ENCODE peak calls at places on chromosomes 7 and 10, in nine cellular contexts. One of them, this sample, is unnamed.

GRCh38 chr7:19665399-19666008 is 43.3 kb downstream of the POLR1F start:
- DNase-seq in NCI-H82: peak
- DNase-seq in GM12891: no peak
- DNase-seq in HuH-7.5: peak
- DNase-seq in SK-N-SH: peak
- DNase-seq in endothelial cell: no peak
- DNase-seq in AG08396: peak
- DNase-seq in T-helper 22 cell: no peak
- DNase-seq in D721Med: no peak
- DNase-seq in this sample: peak

GRCh38 chr10:86312701-86313270 is 53.8 kb downstream of the GRID1 start:
- DNase-seq in NCI-H82: peak
- DNase-seq in GM12891: no peak
- DNase-seq in HuH-7.5: no peak
- DNase-seq in SK-N-SH: no peak
- DNase-seq in endothelial cell: no peak
- DNase-seq in AG08396: no peak
- DNase-seq in T-helper 22 cell: no peak
- DNase-seq in D721Med: no peak
- DNase-seq in this sample: no peak

GRCh38 chr10:97805960-97806359 is 34.2 kb upstream of the SFRP5 start:
- DNase-seq in NCI-H82: no peak
- DNase-seq in GM12891: no peak
- DNase-seq in HuH-7.5: no peak
- DNase-seq in SK-N-SH: no peak
- DNase-seq in endothelial cell: no peak
- DNase-seq in AG08396: no peak
- DNase-seq in T-helper 22 cell: no peak
- DNase-seq in D721Med: no peak
- DNase-seq in this sample: no peak

GRCh38 chr7:158468225-158468624 is 119.4 kb downstream of the PTPRN2 start:
- DNase-seq in NCI-H82: no peak
- DNase-seq in GM12891: no peak
- DNase-seq in HuH-7.5: no peak
- DNase-seq in SK-N-SH: no peak
- DNase-seq in endothelial cell: no peak
- DNase-seq in AG08396: no peak
- DNase-seq in T-helper 22 cell: no peak
- DNase-seq in D721Med: no peak
- DNase-seq in this sample: no peak

GRCh38 chr10:12589271-12589670 is 239.9 kb downstream of the CAMK1D start:
- DNase-seq in NCI-H82: no peak
- DNase-seq in GM12891: no peak
- DNase-seq in HuH-7.5: no peak
- DNase-seq in SK-N-SH: no peak
- DNase-seq in endothelial cell: no peak
- DNase-seq in AG08396: no peak
- DNase-seq in T-helper 22 cell: no peak
- DNase-seq in D721Med: no peak
- DNase-seq in this sample: no peak

GRCh38 chr10:93406367-93407145 is 75.6 kb downstream of the MYOF start:
- DNase-seq in NCI-H82: no peak
- DNase-seq in GM12891: no peak
- DNase-seq in HuH-7.5: no peak
- DNase-seq in SK-N-SH: no peak
- DNase-seq in endothelial cell: no peak
- DNase-seq in AG08396: peak
- DNase-seq in T-helper 22 cell: no peak
- DNase-seq in D721Med: no peak
- DNase-seq in this sample: no peak

GRCh38 chr10:94500063-94500462 is 45.5 kb upstream of the HELLS start:
- DNase-seq in NCI-H82: peak
- DNase-seq in GM12891: no peak
- DNase-seq in HuH-7.5: no peak
- DNase-seq in SK-N-SH: peak
- DNase-seq in endothelial cell: no peak
- DNase-seq in AG08396: no peak
- DNase-seq in T-helper 22 cell: no peak
- DNase-seq in D721Med: no peak
- DNase-seq in this sample: no peak

GRCh38 chr7:74032191-74032490 is 4.2 kb downstream of the ELN start:
- DNase-seq in NCI-H82: no peak
- DNase-seq in GM12891: no peak
- DNase-seq in HuH-7.5: no peak
- DNase-seq in SK-N-SH: no peak
- DNase-seq in endothelial cell: no peak
- DNase-seq in AG08396: peak
- DNase-seq in T-helper 22 cell: no peak
- DNase-seq in D721Med: no peak
- DNase-seq in this sample: no peak

GRCh38 chr7:134315679-134316538 is 821 bp downstream of the SLC35B4 start:
- DNase-seq in NCI-H82: peak
- DNase-seq in GM12891: no peak
- DNase-seq in HuH-7.5: no peak
- DNase-seq in SK-N-SH: peak
- DNase-seq in endothelial cell: no peak
- DNase-seq in AG08396: no peak
- DNase-seq in T-helper 22 cell: no peak
- DNase-seq in D721Med: no peak
- DNase-seq in this sample: peak

GRCh38 chr7:98728555-98728954 is 111.5 kb downstream of the NPTX2 start:
- DNase-seq in NCI-H82: no peak
- DNase-seq in GM12891: no peak
- DNase-seq in HuH-7.5: no peak
- DNase-seq in SK-N-SH: no peak
- DNase-seq in endothelial cell: no peak
- DNase-seq in AG08396: no peak
- DNase-seq in T-helper 22 cell: no peak
- DNase-seq in D721Med: no peak
- DNase-seq in this sample: no peak

GRCh38 chr7:28068811-28069216 is 111.8 kb downstream of the JAZF1 start:
- DNase-seq in NCI-H82: peak
- DNase-seq in GM12891: no peak
- DNase-seq in HuH-7.5: no peak
- DNase-seq in SK-N-SH: no peak
- DNase-seq in endothelial cell: no peak
- DNase-seq in AG08396: no peak
- DNase-seq in T-helper 22 cell: no peak
- DNase-seq in D721Med: no peak
- DNase-seq in this sample: peak

GRCh38 chr10:59706851-59707797 is 2.5 kb downstream of the SLC16A9 start:
- DNase-seq in NCI-H82: no peak
- DNase-seq in GM12891: no peak
- DNase-seq in HuH-7.5: no peak
- DNase-seq in SK-N-SH: no peak
- DNase-seq in endothelial cell: no peak
- DNase-seq in AG08396: no peak
- DNase-seq in T-helper 22 cell: no peak
- DNase-seq in D721Med: no peak
- DNase-seq in this sample: no peak

GRCh38 chr7:27130540-27131389 is at the start of gene HOXA4:
- DNase-seq in NCI-H82: peak
- DNase-seq in GM12891: no peak
- DNase-seq in HuH-7.5: peak
- DNase-seq in SK-N-SH: peak
- DNase-seq in endothelial cell: peak
- DNase-seq in AG08396: peak
- DNase-seq in T-helper 22 cell: peak
- DNase-seq in D721Med: no peak
- DNase-seq in this sample: peak

GRCh38 chr10:72746606-72747357 is 54.8 kb downstream of the MCU start:
- DNase-seq in NCI-H82: no peak
- DNase-seq in GM12891: no peak
- DNase-seq in HuH-7.5: no peak
- DNase-seq in SK-N-SH: no peak
- DNase-seq in endothelial cell: no peak
- DNase-seq in AG08396: no peak
- DNase-seq in T-helper 22 cell: no peak
- DNase-seq in D721Med: no peak
- DNase-seq in this sample: peak

GRCh38 chr7:67653856-67654442 is 657.3 kb downstream of the TYW1 start:
- DNase-seq in NCI-H82: peak
- DNase-seq in GM12891: no peak
- DNase-seq in HuH-7.5: no peak
- DNase-seq in SK-N-SH: no peak
- DNase-seq in endothelial cell: no peak
- DNase-seq in AG08396: no peak
- DNase-seq in T-helper 22 cell: no peak
- DNase-seq in D721Med: no peak
- DNase-seq in this sample: no peak

GRCh38 chr7:18037609-18038008 is 10.0 kb upstream of the PRPS1L1 start:
- DNase-seq in NCI-H82: no peak
- DNase-seq in GM12891: no peak
- DNase-seq in HuH-7.5: no peak
- DNase-seq in SK-N-SH: no peak
- DNase-seq in endothelial cell: no peak
- DNase-seq in AG08396: no peak
- DNase-seq in T-helper 22 cell: no peak
- DNase-seq in D721Med: no peak
- DNase-seq in this sample: no peak

GRCh38 chr7:82085116-82085515 is 315.3 kb upstream of the HGF start:
- DNase-seq in NCI-H82: no peak
- DNase-seq in GM12891: no peak
- DNase-seq in HuH-7.5: no peak
- DNase-seq in SK-N-SH: no peak
- DNase-seq in endothelial cell: no peak
- DNase-seq in AG08396: no peak
- DNase-seq in T-helper 22 cell: no peak
- DNase-seq in D721Med: no peak
- DNase-seq in this sample: no peak

GRCh38 chr10:88386204-88386877 is 196.8 kb downstream of the RNLS start:
- DNase-seq in NCI-H82: peak
- DNase-seq in GM12891: no peak
- DNase-seq in HuH-7.5: no peak
- DNase-seq in SK-N-SH: peak
- DNase-seq in endothelial cell: no peak
- DNase-seq in AG08396: no peak
- DNase-seq in T-helper 22 cell: no peak
- DNase-seq in D721Med: no peak
- DNase-seq in this sample: no peak

GRCh38 chr7:17147409-17147808 is 151.0 kb upstream of the AHR start:
- DNase-seq in NCI-H82: no peak
- DNase-seq in GM12891: no peak
- DNase-seq in HuH-7.5: no peak
- DNase-seq in SK-N-SH: no peak
- DNase-seq in endothelial cell: no peak
- DNase-seq in AG08396: no peak
- DNase-seq in T-helper 22 cell: no peak
- DNase-seq in D721Med: no peak
- DNase-seq in this sample: no peak

GRCh38 chr10:43939939-43940810 is 291.5 kb upstream of the ZNF32 start:
- DNase-seq in NCI-H82: peak
- DNase-seq in GM12891: no peak
- DNase-seq in HuH-7.5: no peak
- DNase-seq in SK-N-SH: peak
- DNase-seq in endothelial cell: no peak
- DNase-seq in AG08396: no peak
- DNase-seq in T-helper 22 cell: no peak
- DNase-seq in D721Med: no peak
- DNase-seq in this sample: no peak

GRCh38 chr7:13181221-13181620 is 493.8 kb downstream of the ARL4A start:
- DNase-seq in NCI-H82: peak
- DNase-seq in GM12891: no peak
- DNase-seq in HuH-7.5: no peak
- DNase-seq in SK-N-SH: no peak
- DNase-seq in endothelial cell: no peak
- DNase-seq in AG08396: no peak
- DNase-seq in T-helper 22 cell: no peak
- DNase-seq in D721Med: no peak
- DNase-seq in this sample: peak

GRCh38 chr10:34916368-34916767 is 101.3 kb upstream of the PARD3 start:
- DNase-seq in NCI-H82: no peak
- DNase-seq in GM12891: no peak
- DNase-seq in HuH-7.5: no peak
- DNase-seq in SK-N-SH: no peak
- DNase-seq in endothelial cell: no peak
- DNase-seq in AG08396: peak
- DNase-seq in T-helper 22 cell: no peak
- DNase-seq in D721Med: no peak
- DNase-seq in this sample: no peak

GRCh38 chr7:74438327-74438726 is 15.4 kb upstream of the GTF2IRD1 start:
- DNase-seq in NCI-H82: no peak
- DNase-seq in GM12891: no peak
- DNase-seq in HuH-7.5: no peak
- DNase-seq in SK-N-SH: no peak
- DNase-seq in endothelial cell: no peak
- DNase-seq in AG08396: no peak
- DNase-seq in T-helper 22 cell: no peak
- DNase-seq in D721Med: no peak
- DNase-seq in this sample: no peak